ENCODE peak calls at places on chromosomes 16 and 17, in four cellular contexts. B, J, Y and N are unnamed samples. For H3K27me3, the result is how much of the 10 kb centered on the place peaks cover.

GRCh38 chr16:48318630-48319029 is 66.6 kb downstream of the SIAH1 start:
- DNase-seq in Y (no peak), B (peak), J (no peak), N (peak)

GRCh38 chr16:74501484-74502479 is 80.5 kb upstream of the CLEC18B start:
- DNase-seq in B (peak), Y (no peak), J (no peak), N (no peak)

GRCh38 chr17:4317648-4318047 is 48.8 kb downstream of the UBE2G1 start:
- DNase-seq in Y (no peak), J (no peak), B (peak), N (no peak)

GRCh38 chr17:49104511-49105074 is 28.0 kb upstream of the B4GALNT2 start:
- DNase-seq in B (no peak), Y (no peak), J (no peak), N (no peak)

GRCh38 chr17:48722201-48722907 is at the start of gene PRAC1:
- DNase-seq in B (peak), Y (no peak), J (no peak), N (no peak)

GRCh38 chr17:1718362-1719165 is 5.9 kb upstream of the WDR81 start:
- DNase-seq in Y (no peak), B (no peak), J (no peak), N (no peak)

GRCh38 chr17:78185981-78186688 is 717 bp downstream of the TK1 start:
- DNase-seq in Y (peak), B (peak), J (peak), N (no peak)

GRCh38 chr16:17275076-17275732 is 195.6 kb downstream of the XYLT1 start:
- DNase-seq in B (no peak), J (no peak), Y (peak), N (no peak)

GRCh38 chr17:68305132-68305531 is 13.8 kb downstream of the ARSG start:
- DNase-seq in J (no peak), B (no peak), Y (no peak), N (no peak)

GRCh38 chr16:87407511-87408112 is 15.5 kb downstream of the MAP1LC3B start:
- DNase-seq in B (no peak), J (no peak), Y (peak), N (no peak)
- H3K27ac ChIP-seq in B (no peak), J (no peak), Y (no peak), N (no peak)

DNA sequence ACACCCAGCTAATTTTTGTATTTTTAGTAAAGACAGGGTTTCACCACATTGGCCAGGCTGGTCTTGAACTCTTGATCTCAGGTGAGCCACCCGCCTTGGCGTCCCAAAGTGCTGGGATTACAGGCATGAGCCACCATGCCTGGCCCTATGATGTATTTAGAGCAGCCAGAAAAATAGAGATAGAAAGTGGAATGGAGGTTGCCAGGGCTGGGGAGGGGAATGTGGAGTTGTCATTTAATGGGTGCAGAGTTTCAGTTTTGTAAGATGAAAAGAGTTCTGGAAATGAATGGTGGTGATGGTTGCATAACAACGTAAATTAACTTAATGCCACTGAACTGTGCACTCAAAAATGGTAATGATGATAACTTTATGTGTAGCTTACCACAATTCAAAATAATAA is 31.6 kb upstream of the NPTX1 start:
- DNase-seq in B (no peak), J (no peak), Y (no peak), N (no peak)
- H3K27me3 ChIP-seq in B (under half), J (under half), Y (under half), N (under half)

GRCh38 chr16:67431805-67432476 is 1.0 kb downstream of the HSD11B2 start:
- DNase-seq in J (peak), B (no peak), Y (no peak), N (no peak)
- H3K4me3 ChIP-seq in J (peak), B (peak), Y (peak), N (no peak)

DNA sequence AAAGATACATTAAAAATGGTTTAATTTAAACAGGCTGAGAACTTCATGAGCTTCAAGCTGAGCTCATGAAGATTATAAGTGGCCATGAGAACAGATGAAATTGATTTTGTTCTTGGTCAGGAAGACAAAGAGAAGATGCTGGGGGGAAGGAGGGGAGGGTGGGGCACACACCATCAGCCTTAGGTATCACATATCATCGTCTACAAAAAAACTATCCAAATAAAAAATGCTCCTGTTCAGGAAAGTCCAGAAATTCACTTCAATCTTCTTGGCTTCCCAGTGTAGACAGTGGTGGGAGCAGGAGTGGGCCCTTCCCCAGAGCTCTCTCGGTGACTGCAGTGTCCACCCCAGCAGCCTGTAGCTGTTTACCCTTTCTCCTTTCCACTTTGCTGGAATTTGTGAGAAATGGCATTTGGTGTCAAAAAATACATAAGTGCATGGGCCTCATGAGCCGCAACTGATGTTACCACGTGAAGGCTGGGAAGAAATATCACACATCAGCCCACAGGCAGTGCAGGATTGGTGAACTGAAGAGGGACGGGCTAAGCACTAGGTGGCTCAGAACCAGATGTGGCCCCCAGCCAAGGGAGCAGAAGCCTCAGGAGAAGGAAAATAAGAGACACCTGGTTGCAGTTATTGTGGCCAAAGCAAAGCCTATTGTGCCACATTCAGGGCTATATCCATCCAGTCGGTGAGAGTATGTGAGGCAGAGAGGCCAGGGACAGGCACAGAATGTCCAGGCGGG is 6.1 kb downstream of the KRT37 start:
- DNase-seq in B (no peak), Y (no peak), J (no peak), N (no peak)
- H3K27ac ChIP-seq in B (no peak), Y (peak), J (no peak), N (no peak)

GRCh38 chr17:28471531-28472342 is 1.7 kb upstream of the SLC13A2 start:
- DNase-seq in Y (peak), B (no peak), J (no peak), N (no peak)
- H3K27me3 ChIP-seq in Y (under half), B (under half), J (under half), N (under half)